ENCODE peak calls at places on chromosome 12, in five cellular contexts. S is RWPE2; T is tibial nerve; A is fibroblast of lung; Y is CD8-positive, alpha-beta memory T cell. C is an unnamed sample. For H3K9me3, the result is how much of the 10 kb centered on the place peaks cover.

GRCh38 chr12:53514626-53515290 is 7.5 kb upstream of the NPFF start:
- DNase-seq in S (no peak), T (no peak), A (no peak), Y (no peak), C (no peak)

GRCh38 chr12:108495054-108495453 is 20.0 kb upstream of the FICD start:
- DNase-seq in S (no peak), T (no peak), A (peak), Y (no peak), C (no peak)

GRCh38 chr12:129401572-129401971 is 502.3 kb downstream of the TMEM132D start:
- DNase-seq in S (no peak), T (no peak), A (no peak), Y (no peak), C (no peak)

GRCh38 chr12:54394281-54394719 is 9.8 kb upstream of the ZNF385A start:
- DNase-seq in S (no peak), T (peak), A (peak), Y (no peak), C (peak)

GRCh38 chr12:110301065-110301806 is 20.2 kb downstream of the ATP2A2 start:
- DNase-seq in S (no peak), T (no peak), A (no peak), Y (no peak), C (no peak)

GRCh38 chr12:76568130-76568529 is 8.6 kb upstream of the OSBPL8 start:
- DNase-seq in S (no peak), T (no peak), A (no peak), Y (no peak), C (no peak)

GRCh38 chr12:12645485-12645884 is 33.8 kb downstream of the CREBL2 start:
- DNase-seq in S (no peak), T (no peak), A (peak), Y (peak), C (peak)

GRCh38 chr12:12007001-12007712 is 63.6 kb upstream of the BCL2L14 start:
- DNase-seq in S (no peak), T (no peak), A (peak), Y (no peak), C (no peak)

GRCh38 chr12:20493924-20494323 is 125.6 kb downstream of the PDE3A start:
- DNase-seq in S (no peak), T (no peak), A (peak), Y (no peak), C (no peak)

GRCh38 chr12:60020068-60020467 is 424.2 kb downstream of the SLC16A7 start:
- DNase-seq in S (no peak), T (no peak), A (no peak), Y (no peak), C (no peak)

GRCh38 chr12:76952995-76953394 is 74.2 kb upstream of the CSRP2 start:
- DNase-seq in S (no peak), T (no peak), A (no peak), Y (no peak), C (no peak)

GRCh38 chr12:52050771-52051541 is at the start of gene NR4A1:
- DNase-seq in S (peak), T (peak), A (peak), Y (peak), C (peak)
- H3K27ac ChIP-seq in S (peak), T (peak), A (peak), Y (peak), C (peak)

GRCh38 chr12:117498880-117499279 is 137.5 kb upstream of the NOS1 start:
- DNase-seq in S (no peak), T (no peak), A (no peak), Y (no peak), C (no peak)
- H3K4me3 ChIP-seq in S (no peak), T (no peak), A (no peak), Y (no peak), C (no peak)

GRCh38 chr12:125687403-125687802 is 622.2 kb downstream of the AACS start:
- DNase-seq in S (no peak), T (no peak), A (no peak), Y (no peak), C (no peak)

GRCh38 chr12:125688881-125689280 is 623.6 kb downstream of the AACS start:
- DNase-seq in S (no peak), T (no peak), A (no peak), Y (no peak), C (no peak)

GRCh38 chr12:125689576-125690410 is 624.6 kb downstream of the AACS start:
- DNase-seq in S (no peak), T (no peak), A (no peak), Y (no peak), C (no peak)

GRCh38 chr12:125687820-125688219 is 622.6 kb downstream of the AACS start:
- DNase-seq in S (no peak), T (no peak), A (no peak), Y (no peak), C (no peak)

GRCh38 chr12:125688223-125688622 is 623.0 kb downstream of the AACS start:
- DNase-seq in S (no peak), T (no peak), A (no peak), Y (no peak), C (no peak)
- H3K9me3 ChIP-seq in S (under half), T (under half), A (under half), Y (under half), C (under half)

DNA sequence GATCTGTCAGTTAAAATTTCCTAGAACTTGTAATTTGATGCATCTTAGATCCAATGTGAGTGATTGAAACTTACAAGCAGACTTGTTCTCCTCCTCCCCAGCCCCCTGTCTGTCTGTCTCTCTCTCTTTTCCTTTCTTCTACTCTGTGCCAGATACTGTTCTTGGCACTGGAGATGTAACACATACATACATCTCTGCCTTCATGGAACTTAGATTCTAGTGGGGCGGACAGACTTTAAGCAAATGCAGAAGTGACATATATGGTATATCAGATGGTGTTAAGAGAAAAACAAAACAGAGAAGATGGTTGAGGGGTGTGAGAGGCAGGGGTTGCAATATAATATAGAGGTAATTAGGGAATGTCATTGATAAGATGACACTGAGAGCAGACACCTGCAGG is 6.6 kb downstream of the CHST11 start:
- DNase-seq in S (no peak), T (no peak), A (no peak), Y (no peak), C (no peak)
- H3K27ac ChIP-seq in S (no peak), T (no peak), A (no peak), Y (peak), C (peak)

C was measured in naive thymus-derived CD4-positive, alpha-beta T cell.